ENCODE peak calls at places on chromosome 20, in eight cellular contexts. One of them, this sample, is unnamed.

GRCh38 chr20:34544109-34544793 is 14.3 kb upstream of the MAP1LC3A start:
- DNase-seq in HFFc6: no peak
- DNase-seq in NCI-H774: no peak
- DNase-seq in Kasumi-1: no peak
- DNase-seq in GM10248: no peak
- DNase-seq in brain microvascular endothelial cell: no peak
- DNase-seq in NCI-H2171 treated with DMSO at 0.1 percent for 48 hours: peak
- DNase-seq in tibial artery: no peak
- DNase-seq in this sample: no peak

GRCh38 chr20:35093245-35093884 is 758 bp upstream of the TRPC4AP start:
- DNase-seq in HFFc6: peak
- DNase-seq in NCI-H774: no peak
- DNase-seq in Kasumi-1: no peak
- DNase-seq in GM10248: no peak
- DNase-seq in brain microvascular endothelial cell: peak
- DNase-seq in NCI-H2171 treated with DMSO at 0.1 percent for 48 hours: no peak
- DNase-seq in tibial artery: no peak
- DNase-seq in this sample: no peak

GRCh38 chr20:25065625-25066338 is 7.8 kb upstream of the ACSS1 start:
- DNase-seq in HFFc6: peak
- DNase-seq in NCI-H774: no peak
- DNase-seq in Kasumi-1: peak
- DNase-seq in GM10248: peak
- DNase-seq in brain microvascular endothelial cell: peak
- DNase-seq in NCI-H2171 treated with DMSO at 0.1 percent for 48 hours: peak
- DNase-seq in tibial artery: peak
- DNase-seq in this sample: peak

GRCh38 chr20:3640259-3640658 is 22.9 kb downstream of the GFRA4 start:
- DNase-seq in HFFc6: no peak
- DNase-seq in NCI-H774: no peak
- DNase-seq in Kasumi-1: no peak
- DNase-seq in GM10248: no peak
- DNase-seq in brain microvascular endothelial cell: no peak
- DNase-seq in NCI-H2171 treated with DMSO at 0.1 percent for 48 hours: no peak
- DNase-seq in tibial artery: no peak
- DNase-seq in this sample: no peak

GRCh38 chr20:37647946-37648345 is 45.9 kb upstream of the CTNNBL1 start:
- DNase-seq in HFFc6: no peak
- DNase-seq in NCI-H774: no peak
- DNase-seq in Kasumi-1: no peak
- DNase-seq in GM10248: no peak
- DNase-seq in brain microvascular endothelial cell: no peak
- DNase-seq in NCI-H2171 treated with DMSO at 0.1 percent for 48 hours: peak
- DNase-seq in tibial artery: no peak
- DNase-seq in this sample: no peak

GRCh38 chr20:47810116-47810672 is 24.9 kb upstream of the SULF2 start:
- DNase-seq in HFFc6: no peak
- DNase-seq in NCI-H774: no peak
- DNase-seq in Kasumi-1: no peak
- DNase-seq in GM10248: no peak
- DNase-seq in brain microvascular endothelial cell: no peak
- DNase-seq in NCI-H2171 treated with DMSO at 0.1 percent for 48 hours: no peak
- DNase-seq in tibial artery: peak
- DNase-seq in this sample: no peak

GRCh38 chr20:362271-363254 is 15.7 kb downstream of the NRSN2 start:
- DNase-seq in HFFc6: peak
- DNase-seq in NCI-H774: peak
- DNase-seq in Kasumi-1: peak
- DNase-seq in GM10248: no peak
- DNase-seq in brain microvascular endothelial cell: peak
- DNase-seq in NCI-H2171 treated with DMSO at 0.1 percent for 48 hours: peak
- DNase-seq in tibial artery: peak
- DNase-seq in this sample: peak

GRCh38 chr20:20561172-20561571 is 151.3 kb downstream of the RALGAPA2 start:
- DNase-seq in HFFc6: no peak
- DNase-seq in NCI-H774: no peak
- DNase-seq in Kasumi-1: no peak
- DNase-seq in GM10248: no peak
- DNase-seq in brain microvascular endothelial cell: no peak
- DNase-seq in NCI-H2171 treated with DMSO at 0.1 percent for 48 hours: peak
- DNase-seq in tibial artery: no peak
- DNase-seq in this sample: no peak

GRCh38 chr20:44166477-44166876 is 20.5 kb downstream of the JPH2 start:
- DNase-seq in HFFc6: peak
- DNase-seq in NCI-H774: no peak
- DNase-seq in Kasumi-1: no peak
- DNase-seq in GM10248: no peak
- DNase-seq in brain microvascular endothelial cell: no peak
- DNase-seq in NCI-H2171 treated with DMSO at 0.1 percent for 48 hours: no peak
- DNase-seq in tibial artery: peak
- DNase-seq in this sample: no peak

GRCh38 chr20:51420111-51420510 is 122.4 kb downstream of the NFATC2 start:
- DNase-seq in HFFc6: no peak
- DNase-seq in NCI-H774: no peak
- DNase-seq in Kasumi-1: no peak
- DNase-seq in GM10248: no peak
- DNase-seq in brain microvascular endothelial cell: peak
- DNase-seq in NCI-H2171 treated with DMSO at 0.1 percent for 48 hours: no peak
- DNase-seq in tibial artery: no peak
- DNase-seq in this sample: no peak

GRCh38 chr20:59670786-59671492 is 66.6 kb downstream of the PHACTR3 start:
- DNase-seq in HFFc6: no peak
- DNase-seq in NCI-H774: no peak
- DNase-seq in Kasumi-1: no peak
- DNase-seq in GM10248: no peak
- DNase-seq in brain microvascular endothelial cell: no peak
- DNase-seq in NCI-H2171 treated with DMSO at 0.1 percent for 48 hours: no peak
- DNase-seq in tibial artery: no peak
- DNase-seq in this sample: no peak

GRCh38 chr20:50229156-50229605 is 38.6 kb downstream of the CEBPB start:
- DNase-seq in HFFc6: no peak
- DNase-seq in NCI-H774: no peak
- DNase-seq in Kasumi-1: no peak
- DNase-seq in GM10248: no peak
- DNase-seq in brain microvascular endothelial cell: no peak
- DNase-seq in NCI-H2171 treated with DMSO at 0.1 percent for 48 hours: no peak
- DNase-seq in tibial artery: peak
- DNase-seq in this sample: no peak

GRCh38 chr20:55253765-55254164 is 751.6 kb downstream of the CBLN4 start:
- DNase-seq in HFFc6: no peak
- DNase-seq in NCI-H774: no peak
- DNase-seq in Kasumi-1: no peak
- DNase-seq in GM10248: no peak
- DNase-seq in brain microvascular endothelial cell: peak
- DNase-seq in NCI-H2171 treated with DMSO at 0.1 percent for 48 hours: no peak
- DNase-seq in tibial artery: no peak
- DNase-seq in this sample: no peak

GRCh38 chr20:45972500-45973183 is 639 bp upstream of the ZNF335 start:
- DNase-seq in HFFc6: no peak
- DNase-seq in NCI-H774: no peak
- DNase-seq in Kasumi-1: no peak
- DNase-seq in GM10248: peak
- DNase-seq in brain microvascular endothelial cell: no peak
- DNase-seq in NCI-H2171 treated with DMSO at 0.1 percent for 48 hours: no peak
- DNase-seq in tibial artery: no peak
- DNase-seq in this sample: peak

GRCh38 chr20:64036346-64037198 is 590 bp downstream of the C20orf204 start:
- DNase-seq in HFFc6: no peak
- DNase-seq in NCI-H774: no peak
- DNase-seq in Kasumi-1: no peak
- DNase-seq in GM10248: no peak
- DNase-seq in brain microvascular endothelial cell: no peak
- DNase-seq in NCI-H2171 treated with DMSO at 0.1 percent for 48 hours: peak
- DNase-seq in tibial artery: no peak
- DNase-seq in this sample: no peak

GRCh38 chr20:50263831-50264230 is 73.2 kb downstream of the CEBPB start:
- DNase-seq in HFFc6: no peak
- DNase-seq in NCI-H774: no peak
- DNase-seq in Kasumi-1: no peak
- DNase-seq in GM10248: no peak
- DNase-seq in brain microvascular endothelial cell: no peak
- DNase-seq in NCI-H2171 treated with DMSO at 0.1 percent for 48 hours: no peak
- DNase-seq in tibial artery: no peak
- DNase-seq in this sample: no peak

GRCh38 chr20:1323256-1323655 is 5.7 kb downstream of the SDCBP2 start:
- DNase-seq in HFFc6: no peak
- DNase-seq in NCI-H774: no peak
- DNase-seq in Kasumi-1: no peak
- DNase-seq in GM10248: no peak
- DNase-seq in brain microvascular endothelial cell: no peak
- DNase-seq in NCI-H2171 treated with DMSO at 0.1 percent for 48 hours: no peak
- DNase-seq in tibial artery: no peak
- DNase-seq in this sample: no peak

GRCh38 chr20:19975901-19976300 is 41.3 kb upstream of the NAA20 start:
- DNase-seq in HFFc6: no peak
- DNase-seq in NCI-H774: no peak
- DNase-seq in Kasumi-1: no peak
- DNase-seq in GM10248: no peak
- DNase-seq in brain microvascular endothelial cell: no peak
- DNase-seq in NCI-H2171 treated with DMSO at 0.1 percent for 48 hours: no peak
- DNase-seq in tibial artery: no peak
- DNase-seq in this sample: no peak

GRCh38 chr20:63966172-63966943 is 3.4 kb downstream of the ZNF512B start:
- DNase-seq in HFFc6: no peak
- DNase-seq in NCI-H774: no peak
- DNase-seq in Kasumi-1: no peak
- DNase-seq in GM10248: no peak
- DNase-seq in brain microvascular endothelial cell: no peak
- DNase-seq in NCI-H2171 treated with DMSO at 0.1 percent for 48 hours: no peak
- DNase-seq in tibial artery: no peak
- DNase-seq in this sample: no peak

GRCh38 chr20:9068232-9068781 is 580 bp upstream of the PLCB4 start:
- DNase-seq in HFFc6: no peak
- DNase-seq in NCI-H774: peak
- DNase-seq in Kasumi-1: no peak
- DNase-seq in GM10248: no peak
- DNase-seq in brain microvascular endothelial cell: no peak
- DNase-seq in NCI-H2171 treated with DMSO at 0.1 percent for 48 hours: peak
- DNase-seq in tibial artery: peak
- DNase-seq in this sample: no peak

GRCh38 chr20:4875578-4876067 is 125.7 kb downstream of the SLC23A2 start:
- DNase-seq in HFFc6: no peak
- DNase-seq in NCI-H774: peak
- DNase-seq in Kasumi-1: no peak
- DNase-seq in GM10248: no peak
- DNase-seq in brain microvascular endothelial cell: no peak
- DNase-seq in NCI-H2171 treated with DMSO at 0.1 percent for 48 hours: peak
- DNase-seq in tibial artery: no peak
- DNase-seq in this sample: no peak

GRCh38 chr20:2224246-2224645 is 71.6 kb upstream of the TGM3 start:
- DNase-seq in HFFc6: peak
- DNase-seq in NCI-H774: no peak
- DNase-seq in Kasumi-1: no peak
- DNase-seq in GM10248: no peak
- DNase-seq in brain microvascular endothelial cell: no peak
- DNase-seq in NCI-H2171 treated with DMSO at 0.1 percent for 48 hours: no peak
- DNase-seq in tibial artery: no peak
- DNase-seq in this sample: no peak

GRCh38 chr20:38805958-38806854 is 709 bp downstream of the PPP1R16B start:
- DNase-seq in HFFc6: no peak
- DNase-seq in NCI-H774: no peak
- DNase-seq in Kasumi-1: no peak
- DNase-seq in GM10248: peak
- DNase-seq in brain microvascular endothelial cell: no peak
- DNase-seq in NCI-H2171 treated with DMSO at 0.1 percent for 48 hours: peak
- DNase-seq in tibial artery: no peak
- DNase-seq in this sample: no peak

GRCh38 chr20:48797275-48797825 is 30.4 kb downstream of the PREX1 start:
- DNase-seq in HFFc6: no peak
- DNase-seq in NCI-H774: no peak
- DNase-seq in Kasumi-1: no peak
- DNase-seq in GM10248: no peak
- DNase-seq in brain microvascular endothelial cell: no peak
- DNase-seq in NCI-H2171 treated with DMSO at 0.1 percent for 48 hours: no peak
- DNase-seq in tibial artery: peak
- DNase-seq in this sample: no peak

GRCh38 chr20:35710039-35710438 is 10.8 kb downstream of the ROMO1 start:
- DNase-seq in HFFc6: no peak
- DNase-seq in NCI-H774: no peak
- DNase-seq in Kasumi-1: no peak
- DNase-seq in GM10248: no peak
- DNase-seq in brain microvascular endothelial cell: no peak
- DNase-seq in NCI-H2171 treated with DMSO at 0.1 percent for 48 hours: no peak
- DNase-seq in tibial artery: no peak
- DNase-seq in this sample: no peak